ENCODE peak calls at places on chromosomes 11 and 22, in five cellular contexts. F is neural progenitor cell, G is Karpas-422, N is HCT116, H is endothelial cell of umbilical vein. Z is an unnamed sample.

GRCh38 chr11:124724854-124725718 is 14.7 kb upstream of the NRGN start:
- DNase-seq in G (peak; percentile 81), F (no peak), N (no peak), H (no peak), Z (no peak)

GRCh38 chr22:38335077-38335476 is 17.8 kb upstream of the CSNK1E start:
- DNase-seq in H (no peak), G (no peak), N (no peak), F (no peak), Z (no peak)

GRCh38 chr11:75188671-75189070 is 37.8 kb downstream of the SLCO2B1 start:
- DNase-seq in N (no peak), G (no peak), F (no peak), H (no peak), Z (no peak)

GRCh38 chr11:3623126-3623525 is 18.7 kb downstream of the ART5 start:
- DNase-seq in F (no peak), G (no peak), H (no peak), N (no peak), Z (no peak)

GRCh38 chr11:99682646-99683045 is 661.9 kb downstream of the CNTN5 start:
- DNase-seq in H (no peak), G (no peak), F (no peak), N (no peak), Z (no peak)

GRCh38 chr11:127390465-127390864 is 389.9 kb upstream of the KIRREL3 start:
- DNase-seq in H (no peak), G (no peak), F (no peak), N (no peak), Z (no peak)

GRCh38 chr22:46058591-46059519 is 81.9 kb upstream of the WNT7B start:
- DNase-seq in G (no peak), F (no peak), H (no peak), N (no peak), Z (peak; percentile 32)

GRCh38 chr22:44519895-44520294 is 21.9 kb upstream of the RTL6 start:
- DNase-seq in F (no peak), H (no peak), N (no peak), G (no peak), Z (no peak)

GRCh38 chr22:32684822-32685187 is 116.7 kb upstream of the TIMP3 start:
- DNase-seq in F (no peak), N (no peak), G (no peak), H (no peak), Z (no peak)

GRCh38 chr11:67284811-67285540 is 4.1 kb upstream of the ANKRD13D start:
- DNase-seq in N (no peak), G (no peak), F (no peak), H (no peak), Z (no peak)

GRCh38 chr11:8832571-8833260 is 78.3 kb upstream of the AKIP1 start:
- DNase-seq in H (no peak), N (no peak), G (no peak), F (no peak), Z (peak; percentile 69)

GRCh38 chr11:94002226-94002625 is 18.9 kb upstream of the HEPHL1 start:
- DNase-seq in H (no peak), F (no peak), G (no peak), N (no peak), Z (no peak)

GRCh38 chr11:22317656-22318055 is 20.5 kb upstream of the SLC17A6 start:
- DNase-seq in G (no peak), N (no peak), H (no peak), F (no peak), Z (no peak)

GRCh38 chr11:65446446-65447277 is 24.1 kb downstream of the NEAT1 start:
- DNase-seq in N (no peak), F (no peak), G (peak; percentile 46), H (peak; percentile 49), Z (peak; percentile 52)

GRCh38 chr11:6571434-6572008 is 31.9 kb downstream of the RRP8 start:
- DNase-seq in G (no peak), F (no peak), H (no peak), N (no peak), Z (peak; percentile 61)

GRCh38 chr22:42972592-42973535 is 42.1 kb downstream of the PACSIN2 start:
- DNase-seq in G (no peak), H (no peak), F (no peak), N (no peak), Z (no peak)

GRCh38 chr22:42959472-42960145 is 55.3 kb downstream of the PACSIN2 start:
- DNase-seq in N (no peak), H (peak; percentile 98), F (no peak), G (no peak), Z (peak; percentile 51)

GRCh38 chr22:38699784-38700183 is 959 bp downstream of the JOSD1 start:
- DNase-seq in H (no peak), N (no peak), F (no peak), G (no peak), Z (no peak)

GRCh38 chr22:50513175-50513574 is 5.2 kb downstream of the NCAPH2 start:
- DNase-seq in F (no peak), H (no peak), G (no peak), N (no peak), Z (no peak)

GRCh38 chr11:77144196-77144853 is 16.3 kb downstream of the MYO7A start:
- DNase-seq in H (no peak), G (no peak), F (no peak), N (no peak), Z (no peak)

GRCh38 chr11:64675417-64676252 is 47.4 kb downstream of the NRXN2 start:
- DNase-seq in H (no peak), N (no peak), F (no peak), G (peak; percentile 86), Z (no peak)

GRCh38 chr22:20488946-20489345 is 6.6 kb downstream of the KLHL22 start:
- DNase-seq in H (no peak), G (no peak), F (peak; percentile 6), N (no peak), Z (peak; percentile 66)

GRCh38 chr11:107707128-107707760 is 4.6 kb downstream of the SLN start:
- DNase-seq in H (no peak), G (no peak), N (no peak), F (no peak), Z (no peak)

GRCh38 chr22:26778372-26778771 is 121.0 kb downstream of the MIAT start:
- DNase-seq in F (no peak), G (no peak), H (no peak), N (no peak), Z (no peak)

GRCh38 chr11:19777342-19778102 is 64.9 kb downstream of the NAV2 start:
- DNase-seq in G (no peak), F (peak; percentile 40), H (peak; percentile 82), N (no peak), Z (peak; percentile 77)

GRCh38 chr11:16261836-16262644 is 94.3 kb downstream of the SOX6 start:
- DNase-seq in H (no peak), F (no peak), N (no peak), G (no peak), Z (no peak)

GRCh38 chr11:91104237-91104636 is 881.4 kb upstream of the CHORDC1 start:
- DNase-seq in G (no peak), N (no peak), H (peak; percentile 4), F (no peak), Z (no peak)

GRCh38 chr11:110629594-110629993 is 82.6 kb downstream of the ARHGAP20 start:
- DNase-seq in F (no peak), N (no peak), H (no peak), G (no peak), Z (no peak)

GRCh38 chr11:75214411-75214821 is 26.2 kb upstream of the TPBGL start:
- DNase-seq in N (peak; percentile 48), G (peak; percentile 94), H (peak; percentile 73), F (peak; percentile 96), Z (peak; percentile 99)

GRCh38 chr11:17256512-17256911 is 20.0 kb upstream of the NUCB2 start:
- DNase-seq in H (peak; percentile 21), F (no peak), G (no peak), N (no peak), Z (no peak)

GRCh38 chr11:122743949-122744876 is 88.7 kb downstream of the UBASH3B start:
- DNase-seq in N (no peak), F (no peak), G (peak; percentile 52), H (peak; percentile 82), Z (peak; percentile 54)

GRCh38 chr11:129573161-129573560 is 197.5 kb downstream of the BARX2 start:
- DNase-seq in N (no peak), H (no peak), G (no peak), F (no peak), Z (no peak)

GRCh38 chr11:47413908-47414684 is 5.7 kb downstream of the SLC39A13 start:
- DNase-seq in G (no peak), F (peak; percentile 1), N (no peak), H (no peak), Z (no peak)

GRCh38 chr22:40334899-40335298 is 11.4 kb upstream of the ADSL start:
- DNase-seq in H (no peak), F (no peak), G (peak; percentile 56), N (no peak), Z (no peak)

GRCh38 chr11:117876049-117876340 is 463 bp downstream of the FXYD6 start:
- DNase-seq in H (no peak), F (no peak), G (no peak), N (no peak), Z (no peak)
- H3K9ac ChIP-seq in H (no peak overlapping the region), F (no peak overlapping the region), G (no peak overlapping the region), N (peak overlapping the region; percentile 45), Z (peak overlapping the region; percentile 71)

GRCh38 chr11:1297576-1298473 is 11.6 kb downstream of the TOLLIP start:
- DNase-seq in H (no peak), G (no peak), F (no peak), N (no peak), Z (peak; percentile 26)
- H3K9ac ChIP-seq in H (no peak overlapping the region), G (no peak overlapping the region), F (no peak overlapping the region), N (no peak overlapping the region), Z (no peak overlapping the region)

DNA sequence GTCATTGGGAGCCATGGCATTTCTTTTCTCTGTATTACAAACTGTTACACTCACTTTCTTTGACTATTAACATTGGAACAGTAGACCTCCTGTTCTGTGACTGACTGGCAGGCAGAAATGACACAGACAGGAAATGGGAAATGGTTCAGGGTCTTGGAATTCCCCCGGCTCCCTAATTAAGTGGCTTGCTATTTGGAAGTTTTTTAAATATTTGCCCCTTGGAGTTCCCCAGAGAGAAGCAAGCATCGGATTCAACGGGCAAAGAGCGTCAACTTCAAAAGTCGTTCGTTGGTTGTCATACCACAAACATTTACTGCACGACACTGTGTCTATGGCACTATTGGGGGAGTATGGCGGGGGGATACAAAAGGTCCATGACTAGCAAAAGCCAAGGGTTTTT is 1.1 kb upstream of the BIRC2 start:
- DNase-seq in N (peak; percentile 28), F (no peak), G (no peak), H (peak; percentile 89), Z (no peak)
- H3K9ac ChIP-seq in N (peak overlapping the region; percentile 85), F (no peak overlapping the region), G (peak overlapping the region; percentile 83), H (peak overlapping the region; percentile 95), Z (peak overlapping the region; percentile 95)

DNA sequence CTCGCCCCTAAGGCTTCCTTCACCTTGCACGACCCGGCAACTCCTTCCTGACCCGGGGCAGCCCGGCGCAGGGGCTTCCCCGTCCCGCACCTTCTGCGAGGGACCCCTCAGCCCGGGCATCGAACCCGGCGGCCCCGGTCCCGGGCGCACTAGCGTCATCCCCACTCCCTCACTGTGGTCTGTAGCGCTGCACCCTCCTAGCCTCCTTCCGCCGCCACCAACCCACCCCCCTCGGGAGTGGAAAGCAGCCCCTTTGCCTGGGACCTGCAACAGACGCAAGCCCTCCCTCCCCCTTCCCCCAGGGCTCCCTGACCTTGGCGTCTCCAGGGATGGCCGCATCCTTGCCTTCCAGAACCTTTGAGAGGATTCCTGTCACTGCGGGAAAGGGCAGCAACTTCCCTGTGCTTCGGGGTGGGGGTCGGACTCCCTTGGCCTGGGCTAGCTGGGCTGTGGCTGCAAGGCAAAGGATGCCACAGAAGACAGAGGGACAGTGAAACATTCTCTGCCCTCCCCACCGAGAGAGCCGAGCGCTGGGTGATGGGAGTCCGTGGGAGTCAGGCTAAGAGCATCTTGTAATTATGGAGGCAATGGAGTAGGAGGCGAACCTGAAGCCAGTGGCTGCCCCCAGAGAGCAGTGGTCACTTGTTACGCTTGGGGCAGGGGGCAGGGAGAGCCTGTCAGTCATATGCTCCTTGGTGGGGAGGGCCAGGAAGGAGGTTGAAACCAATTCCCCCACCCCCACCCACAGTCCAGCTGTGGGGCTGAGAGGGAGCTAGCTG is 835 bp downstream of the TMEM132A start:
- DNase-seq in F (peak; percentile 41), N (no peak), G (no peak), H (no peak), Z (peak; percentile 74)
- H3K9ac ChIP-seq in F (peak overlapping the region; percentile 49), N (peak overlapping the region; percentile 77), G (peak overlapping the region; percentile 62), H (peak overlapping the region; percentile 63), Z (peak overlapping the region; percentile 62)

Z was measured in endodermal cell.